ENCODE peak calls at places on chromosomes 16 and 17, in eight cellular contexts. V is GM23338; W is body of pancreas; X is CD8-positive, alpha-beta memory T cell; F is prostate gland; G is heart right ventricle; B is cardiac muscle cell; S is tibial artery. I is an unnamed sample. For H3K36me3, the result is how much of the 10 kb centered on the place peaks cover.

GRCh38 chr17:45021607-45022287 is 29.7 kb downstream of the DCAKD start:
- DNase-seq in V (peak), W (peak), X (peak), F (peak), G (peak), B (peak), S (peak), I (peak)

GRCh38 chr16:64751906-64752305 is 370.0 kb downstream of the CDH11 start:
- DNase-seq in V (no peak), W (no peak), X (no peak), F (no peak), G (no peak), B (no peak), S (no peak), I (no peak)

GRCh38 chr16:29943846-29944669 is 17.8 kb upstream of the TMEM219 start:
- DNase-seq in V (peak), W (peak), X (no peak), F (peak), G (no peak), B (peak), S (peak), I (no peak)

GRCh38 chr17:72142614-72143013 is 21.8 kb downstream of the SOX9 start:
- DNase-seq in V (no peak), W (no peak), X (no peak), F (no peak), G (no peak), B (no peak), S (no peak), I (no peak)

GRCh38 chr17:82832881-82833475 is 6.8 kb downstream of the ZNF750 start:
- DNase-seq in V (no peak), W (no peak), X (no peak), F (no peak), G (no peak), B (no peak), S (no peak), I (no peak)

GRCh38 chr16:88684569-88685155 is 1.6 kb downstream of the SNAI3 start:
- DNase-seq in V (no peak), W (no peak), X (no peak), F (no peak), G (no peak), B (no peak), S (no peak), I (no peak)

GRCh38 chr16:48903054-48903453 is 293.1 kb upstream of the N4BP1 start:
- DNase-seq in V (peak), W (no peak), X (no peak), F (no peak), G (no peak), B (no peak), S (no peak), I (no peak)

GRCh38 chr17:73231363-73231762 is 30.3 kb downstream of the CPSF4L start:
- DNase-seq in V (peak), W (peak), X (no peak), F (no peak), G (no peak), B (peak), S (no peak), I (no peak)

GRCh38 chr16:4938683-4939030 is 1.7 kb upstream of the PPL start:
- DNase-seq in V (no peak), W (no peak), X (no peak), F (no peak), G (no peak), B (no peak), S (no peak), I (no peak)

GRCh38 chr16:75254359-75254837 is 3.0 kb upstream of the BCAR1 start:
- DNase-seq in V (peak), W (no peak), X (no peak), F (no peak), G (peak), B (no peak), S (peak), I (no peak)

GRCh38 chr16:53484542-53484941 is 18.5 kb downstream of the AKTIP start:
- DNase-seq in V (no peak), W (no peak), X (no peak), F (no peak), G (no peak), B (no peak), S (no peak), I (no peak)

GRCh38 chr16:53476867-53477266 is 26.1 kb downstream of the AKTIP start:
- DNase-seq in V (no peak), W (no peak), X (no peak), F (no peak), G (no peak), B (no peak), S (no peak), I (no peak)

GRCh38 chr16:53482123-53482522 is 20.9 kb downstream of the AKTIP start:
- DNase-seq in V (no peak), W (no peak), X (no peak), F (no peak), G (no peak), B (no peak), S (no peak), I (no peak)

GRCh38 chr16:53480394-53480793 is 22.6 kb downstream of the AKTIP start:
- DNase-seq in V (no peak), W (no peak), X (no peak), F (no peak), G (no peak), B (no peak), S (no peak), I (no peak)

DNA sequence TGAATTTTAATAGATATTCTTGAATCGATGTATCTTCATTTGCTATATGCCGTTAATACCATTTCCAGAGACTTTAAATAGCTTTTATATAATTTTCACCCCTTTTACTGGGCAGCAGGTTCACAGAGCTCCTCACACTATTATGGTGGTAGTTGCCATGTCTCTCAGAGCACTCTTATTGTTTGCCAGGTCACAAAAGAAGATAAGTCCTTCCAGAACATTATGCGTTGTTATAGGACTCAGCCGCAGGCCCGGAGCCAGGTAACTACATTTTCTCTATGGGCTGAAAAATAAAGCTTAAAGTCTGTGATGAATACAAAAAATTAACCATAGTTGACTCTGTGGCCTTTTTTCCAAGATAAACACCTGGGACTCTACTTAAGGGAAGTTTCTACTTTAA is 24.0 kb downstream of the AKTIP start:
- DNase-seq in V (no peak), W (no peak), X (no peak), F (no peak), G (no peak), B (no peak), S (no peak), I (no peak)
- H3K36me3 ChIP-seq in V (under half), W (under half), X (half or more), F (under half), G (under half), B (under half), S (half or more), I (half or more)

DNA sequence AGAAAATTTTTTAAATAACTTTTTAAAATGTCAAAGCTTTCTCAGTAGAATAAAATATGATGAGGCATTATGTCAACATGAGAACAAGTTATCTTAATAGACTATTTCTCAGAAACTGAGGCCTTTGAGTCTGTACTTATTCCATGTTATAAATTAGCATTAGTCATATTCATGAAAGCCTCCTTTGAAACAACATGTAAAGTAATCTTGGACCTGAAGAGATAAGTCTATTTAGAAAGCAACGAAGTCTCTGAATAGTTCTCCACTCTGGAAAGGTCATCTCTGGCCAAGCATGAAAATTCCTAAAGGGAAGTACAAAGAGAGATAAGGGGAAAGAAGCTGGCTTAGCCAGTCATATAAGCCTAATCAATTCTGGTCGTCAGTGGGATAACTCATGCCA is 150.8 kb downstream of the CYB561 start:
- DNase-seq in V (no peak), W (no peak), X (no peak), F (no peak), G (no peak), B (no peak), S (no peak), I (no peak)
- H3K27ac ChIP-seq in V (no peak), W (no peak), X (no peak), F (no peak), G (no peak), B (peak), S (no peak), I (no peak)

DNA sequence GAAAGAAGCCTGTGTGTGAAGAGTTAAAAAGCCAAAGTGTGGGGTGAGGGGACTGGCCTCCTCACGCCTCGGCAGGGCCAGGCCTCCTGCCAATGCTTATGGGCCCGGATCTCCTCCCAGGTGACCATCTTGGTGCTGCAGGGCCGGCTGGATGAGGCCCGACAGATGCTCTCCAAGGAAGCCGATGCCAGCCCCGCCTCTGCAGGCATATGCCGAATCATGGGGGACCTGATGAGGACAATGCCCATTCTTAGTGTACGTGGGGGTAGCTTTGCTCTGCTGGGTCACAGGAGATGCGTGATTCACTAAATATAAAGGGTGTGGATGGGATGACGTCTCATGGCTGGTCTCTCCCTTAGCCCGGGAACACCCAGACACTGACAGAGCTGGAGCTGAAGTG is 19.5 kb downstream of the NUP85 start:
- DNase-seq in V (no peak), W (no peak), X (no peak), F (no peak), G (no peak), B (no peak), S (no peak), I (no peak)
- H3K36me3 ChIP-seq in V (under half), W (under half), X (under half), F (under half), G (under half), B (under half), S (under half), I (half or more)

GRCh38 chr17:50059759-50060273 is 3.9 kb downstream of the ITGA3 start:
- DNase-seq in V (no peak), W (no peak), X (no peak), F (no peak), G (no peak), B (no peak), S (peak), I (no peak)
- H3K27ac ChIP-seq in V (no peak), W (peak), X (no peak), F (peak), G (peak), B (peak), S (peak), I (no peak)

GRCh38 chr17:33712120-33712519 is 419.0 kb upstream of the ASIC2 start:
- DNase-seq in V (peak), W (no peak), X (no peak), F (no peak), G (no peak), B (no peak), S (no peak), I (no peak)
- H3K36me3 ChIP-seq in V (under half), W (under half), X (under half), F (under half), G (under half), B (under half), S (under half), I (under half)